ENCODE peak calls at places on chromosomes 13 and 19, in six cellular contexts. M, U, J, V, Y and S are unnamed samples.

GRCh38 chr19:33273881-33274662 is 28.3 kb downstream of the CEBPA start:
- DNase-seq in Y (peak), J (peak), U (no peak), V (no peak), M (no peak), S (no peak)

GRCh38 chr19:41997851-41998229 is 3.8 kb upstream of the ATP1A3 start:
- DNase-seq in M (no peak), J (no peak), Y (no peak), V (no peak), U (no peak), S (no peak)

GRCh38 chr19:15464394-15465385 is at the start of gene RASAL3:
- DNase-seq in V (peak), M (no peak), U (no peak), Y (no peak), J (no peak), S (peak)

GRCh38 chr13:28478127-28478526 is 16.8 kb downstream of the FLT1 start:
- DNase-seq in V (no peak), Y (peak), J (peak), M (no peak), U (no peak), S (no peak)

GRCh38 chr19:2282062-2282861 is at the start of gene PEAK3:
- DNase-seq in Y (no peak), M (no peak), U (peak), J (peak), V (peak), S (peak)

GRCh38 chr13:42028113-42028799 is 20.2 kb upstream of the DGKH start:
- DNase-seq in U (no peak), V (no peak), M (no peak), Y (no peak), J (peak), S (no peak)

GRCh38 chr19:6234527-6234926 is 45.2 kb downstream of the MLLT1 start:
- DNase-seq in Y (no peak), U (no peak), J (no peak), M (no peak), V (no peak), S (no peak)

GRCh38 chr19:45424191-45425058 is 708 bp upstream of the ERCC1 start:
- DNase-seq in M (peak), J (peak), U (peak), Y (peak), V (no peak), S (peak)

GRCh38 chr19:3551808-3552095 is 5.6 kb downstream of the MFSD12 start:
- DNase-seq in V (no peak), U (no peak), Y (no peak), M (no peak), J (no peak), S (no peak)

GRCh38 chr19:3549816-3550215 is 7.6 kb downstream of the MFSD12 start:
- DNase-seq in U (no peak), V (no peak), M (no peak), Y (no peak), J (no peak), S (no peak)

GRCh38 chr19:3554254-3555083 is 2.9 kb downstream of the MFSD12 start:
- DNase-seq in M (no peak), Y (no peak), U (no peak), J (no peak), V (no peak), S (no peak)

GRCh38 chr19:3548594-3548993 is 8.8 kb downstream of the MFSD12 start:
- DNase-seq in J (no peak), Y (no peak), M (no peak), U (no peak), V (no peak), S (no peak)

DNA sequence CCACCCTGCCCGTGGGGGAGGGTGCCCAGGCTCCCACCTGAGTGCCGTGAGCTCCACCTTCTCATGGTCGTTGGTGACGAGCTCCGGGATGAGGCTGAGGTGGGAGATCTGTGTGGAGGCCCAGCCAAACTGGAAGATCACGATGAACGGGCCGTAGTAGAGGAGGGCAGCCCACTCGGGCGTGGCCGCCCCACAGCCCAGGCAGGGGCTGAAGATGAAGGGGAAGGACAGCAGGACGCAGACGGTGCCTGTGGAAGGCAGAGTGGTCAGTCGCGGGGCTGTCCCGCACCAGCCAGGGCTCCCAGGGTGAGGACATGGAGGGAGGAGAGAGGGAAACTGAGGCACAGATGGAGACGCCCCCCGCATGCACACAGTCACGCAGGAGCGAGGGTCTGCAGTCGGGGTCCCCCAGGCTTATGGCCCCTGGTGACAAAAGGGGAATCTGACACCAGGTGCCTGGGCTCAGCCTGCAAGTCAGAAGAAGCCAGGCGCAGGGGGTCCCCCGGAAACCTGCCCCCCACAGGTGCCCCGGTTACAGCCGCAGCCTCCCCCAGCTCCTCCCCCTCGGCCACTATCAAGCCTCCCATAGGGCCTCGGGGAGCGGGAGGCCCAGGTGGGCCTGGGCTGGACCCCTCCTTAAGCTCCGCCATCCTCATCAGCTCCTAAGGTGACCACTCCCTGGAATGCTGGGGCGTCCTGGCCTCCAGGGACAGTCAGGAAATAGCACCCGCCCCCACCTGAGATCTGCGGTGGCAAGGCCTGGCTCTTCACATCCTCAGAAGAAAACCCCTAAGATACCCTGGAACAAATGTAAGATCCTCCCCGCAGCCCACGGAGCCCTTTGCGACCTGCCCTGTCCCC is 6.2 kb downstream of the MFSD12 start:
- DNase-seq in Y (no peak), J (no peak), U (peak), V (no peak), M (no peak), S (no peak)
- TF ChIP-seq CTCF in Y (no peak), J (no peak), U (no peak), V (no peak), M (no peak), S (no peak)

GRCh38 chr13:45492538-45492937 is 27.8 kb downstream of the COG3 start:
- DNase-seq in U (no peak), J (peak), Y (no peak), M (no peak), V (no peak), S (no peak)

GRCh38 chr13:45490068-45490467 is 25.3 kb downstream of the COG3 start:
- DNase-seq in Y (no peak), U (no peak), J (no peak), M (no peak), V (no peak), S (no peak)
- TF ChIP-seq CTCF in Y (no peak), U (no peak), J (peak), M (no peak), V (peak), S (no peak)

GRCh38 chr13:74039667-74040066 is 94.5 kb downstream of the KLF12 start:
- DNase-seq in Y (no peak), M (no peak), J (no peak), V (no peak), U (no peak), S (no peak)

GRCh38 chr13:74037762-74038161 is 96.4 kb downstream of the KLF12 start:
- DNase-seq in U (no peak), V (no peak), Y (no peak), J (no peak), M (no peak), S (no peak)

GRCh38 chr13:74039154-74039553 is 95.0 kb downstream of the KLF12 start:
- DNase-seq in M (no peak), J (no peak), V (no peak), U (no peak), Y (no peak), S (no peak)

GRCh38 chr13:74036373-74036772 is 97.8 kb downstream of the KLF12 start:
- DNase-seq in V (no peak), J (no peak), M (no peak), Y (no peak), U (no peak), S (no peak)

DNA sequence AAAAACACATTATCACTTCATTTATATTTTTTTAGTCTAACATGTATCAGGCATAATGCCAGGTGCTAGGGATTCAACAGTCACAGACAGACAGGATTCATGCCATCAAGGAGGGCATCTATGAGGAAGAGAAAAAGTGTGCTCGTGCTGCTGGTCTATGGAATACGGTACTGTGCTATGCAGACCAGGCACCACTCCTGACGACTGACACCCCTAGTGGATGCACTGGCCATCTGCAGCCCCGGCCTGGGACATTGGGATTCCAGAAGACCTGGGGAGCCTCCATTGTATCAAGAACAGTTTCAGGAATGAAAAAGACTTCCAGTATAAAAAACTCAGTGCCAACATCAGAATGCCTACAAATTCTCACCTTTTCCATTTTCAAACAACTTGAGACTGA is 94.0 kb downstream of the KLF12 start:
- DNase-seq in M (no peak), U (no peak), Y (no peak), V (no peak), J (peak), S (peak)
- TF ChIP-seq CTCF in M (no peak), U (peak), Y (peak), V (peak), J (peak), S (no peak)

GRCh38 chr19:10861118-10861651 is 10.2 kb upstream of the CARM1 start:
- DNase-seq in U (no peak), V (no peak), M (no peak), Y (no peak), J (peak), S (no peak)
- TF ChIP-seq CTCF in U (peak), V (peak), M (peak), Y (peak), J (peak), S (no peak)

DNA sequence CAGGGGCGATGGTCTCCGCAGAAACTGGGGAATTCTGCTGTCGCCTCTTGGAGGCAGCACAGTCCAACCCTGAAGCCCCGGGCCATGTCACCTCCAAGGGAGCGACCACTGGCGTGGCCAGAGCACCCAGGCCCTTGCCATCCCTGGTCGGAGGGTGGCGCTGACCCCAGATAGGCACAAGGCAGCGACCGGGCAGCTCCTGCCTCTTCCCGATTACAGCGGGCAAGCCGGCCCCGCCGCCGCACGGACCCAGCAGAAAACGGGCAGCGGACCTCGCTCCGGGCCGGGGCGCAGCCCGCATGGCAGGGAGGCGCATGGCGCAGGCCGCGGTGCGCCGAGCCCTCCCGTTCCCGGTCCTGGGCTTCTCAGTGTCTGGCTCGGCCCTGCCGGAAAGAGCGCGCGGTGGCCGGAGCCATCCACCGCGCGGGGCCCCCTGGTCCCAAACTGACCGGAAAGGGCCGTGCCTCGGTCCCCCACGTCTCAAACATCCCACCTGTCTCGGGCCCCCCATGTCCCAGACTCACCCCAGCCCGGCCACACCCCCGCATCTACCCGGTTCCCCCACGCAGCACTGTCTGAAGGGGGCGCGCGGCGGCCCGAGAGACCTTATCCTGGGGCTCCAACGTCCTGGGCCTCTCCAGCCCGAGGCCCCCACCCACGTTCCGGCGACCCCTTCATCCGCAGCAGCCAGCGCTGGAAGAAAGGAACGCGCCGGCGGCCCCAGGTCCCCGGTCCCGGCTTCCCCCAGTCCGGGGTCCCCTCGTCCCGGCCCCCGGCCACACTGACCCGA is 725 bp downstream of the CERS1 start:
- DNase-seq in U (peak), Y (no peak), V (no peak), M (no peak), J (peak), S (peak)
- TF ChIP-seq CTCF in U (peak), Y (peak), V (no peak), M (no peak), J (peak), S (peak)

GRCh38 chr13:23377603-23378002 is 55.9 kb downstream of the SACS start:
- DNase-seq in U (no peak), M (no peak), V (no peak), Y (no peak), J (no peak), S (no peak)

GRCh38 chr13:23372264-23372905 is 61.1 kb downstream of the SACS start:
- DNase-seq in V (no peak), Y (no peak), M (no peak), J (peak), U (no peak), S (no peak)

GRCh38 chr13:23378009-23378632 is 55.4 kb downstream of the SACS start:
- DNase-seq in J (peak), Y (peak), V (peak), M (peak), U (peak), S (no peak)

GRCh38 chr13:23380534-23380933 is 53.0 kb downstream of the SACS start:
- DNase-seq in M (no peak), U (no peak), V (no peak), J (peak), Y (no peak), S (no peak)

GRCh38 chr13:23375007-23375971 is 58.2 kb downstream of the SACS start:
- DNase-seq in V (peak), U (peak), M (peak), Y (peak), J (peak), S (peak)
- TF ChIP-seq CTCF in V (peak), U (peak), M (peak), Y (no peak), J (no peak), S (peak)

GRCh38 chr13:30805603-30806011 is 70.3 kb downstream of the ALOX5AP start:
- DNase-seq in Y (no peak), V (no peak), U (no peak), J (no peak), M (no peak), S (no peak)

GRCh38 chr13:30805132-30805537 is 69.8 kb downstream of the ALOX5AP start:
- DNase-seq in Y (no peak), V (no peak), J (no peak), U (no peak), M (no peak), S (no peak)

GRCh38 chr13:30802953-30803478 is 67.7 kb downstream of the ALOX5AP start:
- DNase-seq in Y (peak), J (peak), V (peak), U (peak), M (peak), S (peak)

GRCh38 chr13:30803791-30804190 is 68.4 kb downstream of the ALOX5AP start:
- DNase-seq in V (no peak), J (no peak), U (no peak), M (no peak), Y (no peak), S (no peak)

GRCh38 chr13:30804474-30804873 is 69.1 kb downstream of the ALOX5AP start:
- DNase-seq in V (no peak), Y (no peak), U (no peak), J (no peak), M (no peak), S (no peak)
- TF ChIP-seq CTCF in V (no peak), Y (peak), U (no peak), J (peak), M (no peak), S (no peak)

GRCh38 chr19:10478903-10479384 is 24.2 kb downstream of the KEAP1 start:
- DNase-seq in M (peak), U (peak), V (peak), Y (peak), J (peak), S (peak)
- TF ChIP-seq CTCF in M (peak), U (peak), V (peak), Y (peak), J (peak), S (peak)

GRCh38 chr13:113086031-113086750 is 19.4 kb upstream of the F7 start:
- DNase-seq in Y (no peak), U (no peak), V (no peak), M (no peak), J (no peak), S (no peak)
- TF ChIP-seq CTCF in Y (peak), U (no peak), V (no peak), M (no peak), J (peak), S (no peak)